ENCODE peak calls at places on chromosomes 16 and 17, in ten cellular contexts. L is cardiac muscle cell, C is foreskin fibroblast, F is thoracic aorta, Q is neural progenitor cell, H is AG04449, A is Peyer's patch, U is transverse colon, R is NB4, X is PC-9. G is an unnamed sample.

GRCh38 chr17:81436294-81436849 is 41.1 kb downstream of the BAHCC1 start:
- DNase-seq in C (peak), Q (peak), F (no peak), U (no peak), L (no peak), A (no peak), H (no peak), X (no peak), R (no peak), G (no peak)

GRCh38 chr16:3023415-3023668 is 400 bp downstream of the HCFC1R1 start:
- DNase-seq in C (peak), F (peak), Q (no peak), L (no peak), X (peak), H (no peak), U (no peak), A (no peak), R (no peak), G (no peak)

GRCh38 chr17:72913315-72913714 is 179.2 kb downstream of the SLC39A11 start:
- DNase-seq in R (no peak), U (no peak), C (no peak), Q (no peak), F (no peak), A (no peak), X (no peak), H (no peak), L (no peak), G (no peak)

GRCh38 chr16:31214705-31215286 is 877 bp downstream of the TRIM72 start:
- DNase-seq in F (no peak), X (no peak), Q (peak), C (no peak), A (no peak), R (no peak), L (no peak), U (no peak), H (no peak), G (no peak)

GRCh38 chr16:88602091-88602490 is 31.9 kb downstream of the ZC3H18 start:
- DNase-seq in H (no peak), C (no peak), L (no peak), U (no peak), X (no peak), A (no peak), R (no peak), F (no peak), Q (no peak), G (no peak)

GRCh38 chr17:75102385-75102821 is 7.4 kb upstream of the ARMC7 start:
- DNase-seq in C (no peak), U (no peak), X (no peak), H (no peak), A (peak), L (no peak), F (no peak), Q (no peak), R (peak), G (no peak)

GRCh38 chr16:75820672-75821071 is 94.4 kb upstream of the CPHXL start:
- DNase-seq in R (no peak), X (peak), Q (no peak), C (no peak), U (no peak), L (no peak), F (no peak), A (no peak), H (no peak), G (no peak)

GRCh38 chr16:85861095-85861825 is 37.7 kb upstream of the IRF8 start:
- DNase-seq in A (peak), C (no peak), L (no peak), H (no peak), U (no peak), X (no peak), R (no peak), F (no peak), Q (no peak), G (no peak)

GRCh38 chr17:47305302-47305923 is 18.3 kb upstream of the EFCAB13 start:
- DNase-seq in Q (no peak), R (no peak), U (no peak), A (no peak), L (no peak), H (peak), C (peak), F (no peak), X (peak), G (peak)
- TF ChIP-seq CTCF in Q (no peak), R (no peak), U (no peak), A (no peak), L (no peak), H (no peak), C (no peak), F (no peak), X (no peak), G (no peak)

GRCh38 chr16:81483064-81483969 is 38.7 kb downstream of the CMIP start:
- DNase-seq in L (no peak), R (peak), C (peak), A (no peak), Q (no peak), U (no peak), H (no peak), X (no peak), F (no peak), G (no peak)

GRCh38 chr16:81478294-81478693 is 33.7 kb downstream of the CMIP start:
- DNase-seq in A (no peak), R (no peak), H (no peak), F (no peak), Q (no peak), L (no peak), C (no peak), U (no peak), X (no peak), G (no peak)

GRCh38 chr16:81482329-81483063 is 37.9 kb downstream of the CMIP start:
- DNase-seq in R (peak), U (no peak), Q (no peak), L (no peak), F (no peak), X (no peak), H (no peak), A (no peak), C (no peak), G (no peak)

GRCh38 chr16:81478876-81479496 is 34.4 kb downstream of the CMIP start:
- DNase-seq in Q (no peak), R (peak), C (no peak), U (peak), X (no peak), F (no peak), L (no peak), H (no peak), A (peak), G (no peak)

DNA sequence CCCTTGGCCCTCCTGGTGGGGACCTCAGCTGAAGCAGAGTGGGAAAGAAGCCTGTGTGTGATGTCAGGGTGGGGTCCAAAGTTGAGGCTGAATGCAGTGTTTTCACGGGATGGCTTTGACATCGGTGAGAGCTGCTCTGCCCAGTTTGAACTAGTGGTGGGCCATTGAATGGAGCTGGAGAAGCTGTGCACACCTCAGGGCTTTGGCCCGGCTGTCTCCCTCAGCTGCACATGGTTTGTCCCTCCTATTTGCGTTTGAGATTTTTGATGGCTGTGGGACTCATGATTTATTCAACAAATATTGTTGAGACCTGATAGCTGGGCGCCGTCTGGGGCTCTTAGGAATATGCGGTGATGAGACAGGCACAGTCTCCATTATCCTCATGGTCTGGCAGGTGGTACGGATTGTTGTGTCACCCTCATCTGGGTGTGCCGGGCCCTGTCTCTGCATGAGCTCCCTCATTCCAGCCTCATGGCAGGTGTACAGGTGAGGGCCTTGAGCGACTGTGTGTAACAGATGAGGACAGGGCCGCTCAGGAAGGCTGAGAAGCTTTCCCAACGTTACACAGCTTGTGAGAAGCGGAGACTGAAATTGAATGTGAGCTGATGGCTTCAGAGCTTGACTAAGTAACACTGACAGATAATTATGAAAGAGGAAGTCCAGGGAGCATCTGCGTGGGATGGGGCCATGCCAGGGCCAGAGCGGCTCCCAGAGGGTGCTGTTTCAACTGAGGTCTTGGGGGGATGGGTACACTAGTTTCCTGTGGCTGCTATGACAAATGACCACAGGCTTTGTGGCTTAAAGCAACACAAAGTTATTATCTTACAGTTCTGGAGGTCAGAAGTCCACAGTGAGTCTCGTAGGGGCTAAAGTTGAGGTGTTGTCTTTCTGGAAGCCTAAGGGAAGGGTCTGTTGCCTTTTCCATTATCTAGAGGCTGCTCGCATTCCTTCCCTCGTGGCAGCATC is 36.5 kb downstream of the CMIP start:
- DNase-seq in U (peak), X (no peak), Q (no peak), R (peak), C (no peak), L (no peak), A (peak), F (no peak), H (no peak), G (no peak)
- H3K4me3 ChIP-seq in U (no peak), X (no peak), Q (no peak), R (no peak), C (no peak), L (no peak), A (no peak), F (no peak), H (no peak), G (no peak)

GRCh38 chr17:48561894-48562810 is 16.0 kb downstream of the HOXB4 start:
- DNase-seq in H (no peak), X (no peak), A (no peak), R (no peak), U (no peak), C (no peak), Q (no peak), F (no peak), L (no peak), G (no peak)
- TF ChIP-seq CTCF in H (peak), X (no peak), A (no peak), R (peak), U (peak), C (no peak), Q (peak), F (peak), L (peak), G (peak)

GRCh38 chr16:50276128-50276444 is 9.7 kb downstream of the ADCY7 start:
- DNase-seq in H (no peak), C (no peak), F (no peak), U (no peak), R (no peak), A (no peak), Q (no peak), X (no peak), L (no peak), G (no peak)

GRCh38 chr16:50275428-50276127 is 9.2 kb downstream of the ADCY7 start:
- DNase-seq in C (no peak), L (no peak), A (no peak), H (no peak), F (no peak), Q (no peak), X (no peak), U (no peak), R (peak), G (no peak)

GRCh38 chr16:50279142-50279865 is 13.0 kb downstream of the ADCY7 start:
- DNase-seq in R (peak), U (peak), Q (no peak), C (no peak), L (no peak), A (peak), X (no peak), F (no peak), H (no peak), G (no peak)

GRCh38 chr16:50276801-50277560 is 10.6 kb downstream of the ADCY7 start:
- DNase-seq in R (no peak), L (no peak), F (no peak), X (no peak), Q (no peak), C (no peak), U (no peak), H (no peak), A (no peak), G (no peak)

DNA sequence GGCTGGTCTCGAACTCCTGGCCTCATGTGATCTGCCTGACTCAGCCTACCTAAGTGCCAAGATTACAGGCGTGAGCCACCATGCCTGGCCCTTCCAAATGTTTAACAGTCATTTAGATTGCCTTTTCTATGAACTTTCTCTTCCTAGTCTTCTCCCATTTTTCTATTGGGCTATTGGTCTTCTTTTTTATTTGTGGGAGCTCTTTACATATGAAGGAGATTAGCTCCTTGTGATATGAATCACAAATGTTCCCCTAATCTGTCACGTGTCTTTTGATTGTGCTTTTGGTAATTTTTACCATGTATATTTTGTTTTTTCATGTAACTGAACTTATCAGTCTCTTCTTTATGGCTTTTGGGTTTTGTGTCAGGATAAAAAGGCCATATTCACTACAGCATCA is 11.9 kb downstream of the ADCY7 start:
- DNase-seq in R (no peak), H (no peak), F (no peak), Q (no peak), L (no peak), C (no peak), A (no peak), X (no peak), U (no peak), G (no peak)
- H3K4me3 ChIP-seq in R (no peak), H (no peak), F (no peak), Q (no peak), L (no peak), C (no peak), A (no peak), X (no peak), U (no peak), G (no peak)

GRCh38 chr17:13531701-13532100 is 70.0 kb downstream of the HS3ST3A1 start:
- DNase-seq in Q (no peak), A (no peak), U (no peak), L (no peak), H (no peak), C (no peak), F (no peak), R (no peak), X (no peak), G (no peak)
- TF ChIP-seq CTCF in Q (no peak), A (no peak), U (no peak), L (no peak), H (no peak), C (no peak), F (no peak), R (no peak), X (no peak), G (no peak)

DNA sequence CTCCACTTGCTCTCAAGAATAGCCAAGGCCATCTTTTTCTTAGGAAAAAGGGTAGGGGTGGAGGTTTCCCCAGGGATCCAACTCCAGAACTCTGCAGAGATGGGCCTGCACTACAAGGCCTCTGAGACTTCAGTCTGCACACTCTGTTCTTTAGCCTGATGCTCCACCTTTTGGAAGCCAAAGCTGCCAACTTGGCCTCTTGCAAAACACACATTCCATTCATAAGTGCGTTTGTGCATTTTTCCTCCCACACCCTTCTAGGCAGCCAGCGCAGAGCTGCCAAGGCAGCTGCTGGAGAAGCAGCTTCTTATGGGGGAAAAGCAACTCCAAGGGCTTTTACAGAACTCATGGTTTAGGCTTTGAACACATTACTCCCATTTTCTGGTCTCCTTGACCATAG is 45.3 kb downstream of the REXO5 start:
- DNase-seq in Q (no peak), A (peak), C (peak), F (peak), H (peak), X (peak), U (peak), R (peak), L (peak), G (peak)
- H3K4me3 ChIP-seq in Q (no peak), A (no peak), C (no peak), F (peak), H (no peak), X (no peak), U (no peak), R (no peak), L (no peak), G (no peak)

GRCh38 chr16:57535680-57536305 is 578 bp downstream of the CCDC102A start:
- DNase-seq in H (no peak), U (peak), F (peak), A (peak), C (peak), L (peak), Q (peak), R (peak), X (peak), G (peak)

GRCh38 chr16:57537596-57538234 is 1.3 kb upstream of the CCDC102A start:
- DNase-seq in A (no peak), X (no peak), F (no peak), C (no peak), H (no peak), L (no peak), U (no peak), R (peak), Q (no peak), G (no peak)

GRCh38 chr16:57536306-57537193 is at the start of gene CCDC102A:
- DNase-seq in Q (peak), X (no peak), L (peak), R (peak), H (no peak), F (no peak), A (no peak), C (peak), U (no peak), G (no peak)

GRCh38 chr16:57538235-57538711 is 1.9 kb upstream of the CCDC102A start:
- DNase-seq in C (no peak), Q (no peak), H (no peak), L (no peak), A (no peak), U (no peak), R (no peak), F (no peak), X (no peak), G (no peak)

GRCh38 chr16:57537194-57537505 is 779 bp upstream of the CCDC102A start:
- DNase-seq in L (no peak), Q (no peak), F (no peak), A (no peak), H (no peak), U (no peak), R (no peak), C (no peak), X (no peak), G (peak)
- TF ChIP-seq CTCF in L (no peak), Q (no peak), F (no peak), A (no peak), H (no peak), U (no peak), R (no peak), C (no peak), X (no peak), G (no peak)

GRCh38 chr17:9684955-9685621 is 39.8 kb downstream of the USP43 start:
- DNase-seq in Q (no peak), U (no peak), X (no peak), A (no peak), H (no peak), C (no peak), L (no peak), R (no peak), F (no peak), G (no peak)
- H3K4me3 ChIP-seq in Q (no peak), U (no peak), X (no peak), A (no peak), H (no peak), C (no peak), L (no peak), R (no peak), F (no peak), G (no peak)

GRCh38 chr17:16352838-16353701 is at the start of gene CENPV:
- DNase-seq in C (peak), R (peak), A (peak), F (no peak), L (peak), Q (peak), U (peak), H (no peak), X (peak), G (no peak)
- TF ChIP-seq CTCF in C (no peak), R (no peak), A (no peak), F (no peak), L (no peak), Q (peak), U (no peak), H (no peak), X (no peak), G (no peak)

G was measured in astrocyte of the cerebellum.